ENCODE peak calls at places on chromosome X, in ten cellular contexts. D is activated CD8-positive, alpha-beta memory T cell treated with anti-CD3 and anti-CD28 coated beads, Interleukin-2, amount 10 ng/mL, durations not matched to agents 7 days and 5 days; N is NCI-H226; B is EL; V is HCEC 1CT; C is RCC 7860; Z is astrocyte of the spinal cord; G is EH; L is AG08396; H is islet precursor cell. M is an unnamed sample.

GRCh38 chrX:38845426-38845825 is 44.2 kb downstream of the MID1IP1 start:
- DNase-seq in D (no peak), N (no peak), B (no peak), V (no peak), C (no peak), Z (no peak), G (no peak), L (no peak), H (no peak), M (no peak)

GRCh38 chrX:24301806-24302205 is 12.1 kb downstream of the SUPT20HL2 start:
- DNase-seq in D (no peak), N (no peak), B (no peak), V (no peak), C (no peak), Z (no peak), G (no peak), L (no peak), H (no peak), M (peak)

GRCh38 chrX:14873676-14874049 is 442 bp downstream of the MOSPD2 start:
- DNase-seq in D (no peak), N (no peak), B (no peak), V (no peak), C (no peak), Z (peak), G (no peak), L (no peak), H (no peak), M (no peak)

GRCh38 chrX:150577174-150577573 is 8.8 kb downstream of the MTM1 start:
- DNase-seq in D (no peak), N (no peak), B (no peak), V (no peak), C (no peak), Z (no peak), G (no peak), L (no peak), H (no peak), M (no peak)

GRCh38 chrX:9231491-9231890 is 197.6 kb upstream of the FAM9B start:
- DNase-seq in D (no peak), N (no peak), B (peak), V (peak), C (no peak), Z (peak), G (peak), L (peak), H (no peak), M (peak)

GRCh38 chrX:50927127-50927526 is 16.6 kb downstream of the BMP15 start:
- DNase-seq in D (no peak), N (no peak), B (no peak), V (no peak), C (no peak), Z (no peak), G (no peak), L (no peak), H (no peak), M (no peak)

GRCh38 chrX:25131055-25131454 is 115.3 kb upstream of the ARX start:
- DNase-seq in D (no peak), N (no peak), B (no peak), V (no peak), C (no peak), Z (no peak), G (peak), L (no peak), H (no peak), M (peak)

GRCh38 chrX:12903646-12904045 is 2.8 kb upstream of the TLR8 start:
- DNase-seq in D (no peak), N (no peak), B (peak), V (peak), C (no peak), Z (no peak), G (peak), L (peak), H (no peak), M (peak)

GRCh38 chrX:71292669-71293379 is 8.7 kb upstream of the ITGB1BP2 start:
- DNase-seq in D (no peak), N (no peak), B (peak), V (peak), C (no peak), Z (peak), G (peak), L (no peak), H (no peak), M (peak)

GRCh38 chrX:119118780-119119395 is 8.7 kb downstream of the KIAA1210 start:
- DNase-seq in D (peak), N (peak), B (peak), V (peak), C (peak), Z (peak), G (peak), L (peak), H (peak), M (peak)

GRCh38 chrX:54921427-54922021 is 900 bp downstream of the TRO start:
- DNase-seq in D (peak), N (no peak), B (peak), V (peak), C (no peak), Z (peak), G (peak), L (peak), H (peak), M (peak)

GRCh38 chrX:70979136-70979762 is 48.4 kb upstream of the SLC7A3 start:
- DNase-seq in D (no peak), N (no peak), B (peak), V (peak), C (no peak), Z (peak), G (peak), L (peak), H (peak), M (peak)

GRCh38 chrX:108139303-108139702 is 47.7 kb downstream of the ATG4A start:
- DNase-seq in D (no peak), N (no peak), B (peak), V (no peak), C (no peak), Z (no peak), G (peak), L (peak), H (no peak), M (no peak)

GRCh38 chrX:141176586-141177451 is at the start of gene LDOC1:
- DNase-seq in D (peak), N (peak), B (peak), V (peak), C (peak), Z (peak), G (peak), L (peak), H (peak), M (peak)

GRCh38 chrX:23980063-23980462 is 46.9 kb downstream of the KLHL15 start:
- DNase-seq in D (no peak), N (no peak), B (no peak), V (no peak), C (no peak), Z (no peak), G (peak), L (peak), H (peak), M (peak)

GRCh38 chrX:51747671-51748070 is 4.4 kb downstream of the GSPT2 start:
- DNase-seq in D (no peak), N (no peak), B (no peak), V (no peak), C (no peak), Z (no peak), G (no peak), L (no peak), H (no peak), M (no peak)

GRCh38 chrX:72316408-72317079 is 10.8 kb upstream of the CITED1 start:
- DNase-seq in D (no peak), N (no peak), B (no peak), V (no peak), C (no peak), Z (no peak), G (no peak), L (no peak), H (no peak), M (no peak)

GRCh38 chrX:17072726-17073125 is 126.3 kb downstream of the REPS2 start:
- DNase-seq in D (no peak), N (no peak), B (no peak), V (no peak), C (no peak), Z (no peak), G (peak), L (no peak), H (no peak), M (no peak)

GRCh38 chrX:66760648-66761047 is 121.8 kb upstream of the EDA2R start:
- DNase-seq in D (no peak), N (no peak), B (peak), V (no peak), C (no peak), Z (no peak), G (peak), L (no peak), H (no peak), M (no peak)

GRCh38 chrX:13937370-13938052 is 92.2 kb downstream of the GEMIN8 start:
- DNase-seq in D (no peak), N (no peak), B (peak), V (no peak), C (no peak), Z (peak), G (peak), L (peak), H (peak), M (peak)

GRCh38 chrX:41180194-41180902 is 95.1 kb downstream of the USP9X start:
- DNase-seq in D (peak), N (peak), B (peak), V (peak), C (peak), Z (peak), G (peak), L (peak), H (peak), M (peak)

GRCh38 chrX:123993326-123993725 is 31.8 kb downstream of the STAG2 start:
- DNase-seq in D (no peak), N (peak), B (peak), V (peak), C (peak), Z (peak), G (peak), L (peak), H (no peak), M (peak)

GRCh38 chrX:151359931-151360871 is 36.8 kb upstream of the VMA21 start:
- DNase-seq in D (peak), N (no peak), B (peak), V (no peak), C (no peak), Z (no peak), G (peak), L (peak), H (peak), M (no peak)

GRCh38 chrX:17082831-17083230 is 136.4 kb downstream of the REPS2 start:
- DNase-seq in D (no peak), N (no peak), B (no peak), V (no peak), C (no peak), Z (no peak), G (peak), L (no peak), H (no peak), M (no peak)

GRCh38 chrX:13404364-13404763 is 84.5 kb upstream of the ATXN3L start:
- DNase-seq in D (no peak), N (no peak), B (no peak), V (no peak), C (no peak), Z (no peak), G (no peak), L (no peak), H (peak), M (no peak)

GRCh38 chrX:13649823-13650222 is 3.1 kb upstream of the TCEANC start:
- DNase-seq in D (no peak), N (no peak), B (no peak), V (no peak), C (no peak), Z (peak), G (peak), L (no peak), H (no peak), M (peak)

GRCh38 chrX:98755912-98756311 is 1654.2 kb downstream of the PCDH19 start:
- DNase-seq in D (no peak), N (no peak), B (no peak), V (no peak), C (no peak), Z (no peak), G (no peak), L (no peak), H (no peak), M (no peak)

GRCh38 chrX:11329016-11329415 is 35.8 kb downstream of the AMELX start:
- DNase-seq in D (no peak), N (peak), B (peak), V (peak), C (no peak), Z (no peak), G (peak), L (no peak), H (no peak), M (peak)

GRCh38 chrX:10514891-10515290 is 105.5 kb downstream of the MID1 start:
- DNase-seq in D (no peak), N (no peak), B (no peak), V (no peak), C (no peak), Z (peak), G (peak), L (peak), H (no peak), M (peak)

GRCh38 chrX:48779399-48779798 is 7.0 kb upstream of the GATA1 start:
- DNase-seq in D (no peak), N (no peak), B (no peak), V (no peak), C (no peak), Z (no peak), G (no peak), L (no peak), H (no peak), M (no peak)

GRCh38 chrX:134718329-134719317 is 60.4 kb upstream of the PLAC1 start:
- DNase-seq in D (peak), N (peak), B (peak), V (peak), C (peak), Z (peak), G (peak), L (peak), H (peak), M (peak)

GRCh38 chrX:138759217-138759943 is 47.9 kb upstream of the FGF13 start:
- DNase-seq in D (no peak), N (no peak), B (no peak), V (no peak), C (no peak), Z (no peak), G (no peak), L (no peak), H (no peak), M (no peak)

GRCh38 chrX:37685452-37686347 is at the start of gene XK:
- DNase-seq in D (peak), N (peak), B (peak), V (no peak), C (no peak), Z (peak), G (peak), L (peak), H (peak), M (no peak)

GRCh38 chrX:71301195-71301924 is at the start of gene ITGB1BP2:
- DNase-seq in D (no peak), N (no peak), B (peak), V (peak), C (no peak), Z (no peak), G (peak), L (peak), H (peak), M (peak)

GRCh38 chrX:111167334-111167733 is 71.3 kb downstream of the PAK3 start:
- DNase-seq in D (no peak), N (no peak), B (no peak), V (no peak), C (no peak), Z (no peak), G (no peak), L (no peak), H (no peak), M (no peak)

GRCh38 chrX:123167621-123168020 is 16.5 kb upstream of the GRIA3 start:
- DNase-seq in D (no peak), N (no peak), B (no peak), V (no peak), C (no peak), Z (no peak), G (peak), L (no peak), H (no peak), M (no peak)

GRCh38 chrX:65706041-65706828 is 38.8 kb downstream of the MSN start:
- DNase-seq in D (peak), N (peak), B (peak), V (peak), C (peak), Z (peak), G (peak), L (peak), H (peak), M (peak)

M was measured in IMR-90.